ENCODE peak calls at places on chromosomes 13 and 19, in five cellular contexts. Y is A549, Z is heart left ventricle, R is upper lobe of left lung, U is breast epithelium. J is an unnamed sample.

GRCh38 chr13:50589651-50590054 is 253.8 kb downstream of the DLEU7 start:
- DNase-seq in Y (peak; percentile 9), Z (peak; percentile 36), R (no peak), U (no peak), J (no peak)

GRCh38 chr13:84131249-84131648 is 249.0 kb upstream of the SLITRK1 start:
- DNase-seq in Y (no peak), Z (no peak), R (no peak), U (no peak), J (no peak)

GRCh38 chr19:35620001-35620400 is 7.5 kb downstream of the HAUS5 start:
- DNase-seq in Y (no peak), Z (no peak), R (peak; percentile 72), U (no peak), J (no peak)

GRCh38 chr13:91574756-91575155 is 176.3 kb downstream of the GPC5 start:
- DNase-seq in Y (no peak), Z (no peak), R (no peak), U (no peak), J (no peak)

GRCh38 chr19:45340232-45340898 is at the start of gene KLC3:
- DNase-seq in Y (no peak), Z (no peak), R (peak; percentile 92), U (no peak), J (peak; percentile 38)

GRCh38 chr13:28355822-28356371 is 139.0 kb downstream of the FLT1 start:
- DNase-seq in Y (no peak), Z (no peak), R (no peak), U (no peak), J (no peak)

GRCh38 chr13:24042710-24043440 is 117.6 kb upstream of the SPATA13 start:
- DNase-seq in Y (no peak), Z (no peak), R (no peak), U (no peak), J (no peak)

GRCh38 chr19:38268539-38268938 is 4.2 kb downstream of the SPINT2 start:
- DNase-seq in Y (peak; percentile 68), Z (no peak), R (no peak), U (no peak), J (no peak)

GRCh38 chr13:94112227-94112626 is 367.3 kb downstream of the DCT start:
- DNase-seq in Y (peak; percentile 4), Z (peak; percentile 32), R (no peak), U (no peak), J (no peak)

GRCh38 chr13:92804346-92804745 is 422.3 kb upstream of the GPC6 start:
- DNase-seq in Y (no peak), Z (no peak), R (no peak), U (no peak), J (no peak)

GRCh38 chr13:41470187-41470586 is 12.8 kb downstream of the RGCC start:
- DNase-seq in Y (no peak), Z (no peak), R (no peak), U (no peak), J (no peak)

GRCh38 chr19:37059142-37059541 is 19.1 kb upstream of the ZNF420 start:
- DNase-seq in Y (no peak), Z (no peak), R (peak; percentile 81), U (no peak), J (no peak)

GRCh38 chr13:53058077-53058660 is 29.6 kb downstream of the OLFM4 start:
- DNase-seq in Y (no peak), Z (no peak), R (no peak), U (no peak), J (no peak)

GRCh38 chr19:21472507-21472906 is 32.9 kb upstream of the ZNF429 start:
- DNase-seq in Y (no peak), Z (no peak), R (no peak), U (no peak), J (no peak)

GRCh38 chr19:43747557-43748204 is 7.1 kb downstream of the SMG9 start:
- DNase-seq in Y (no peak), Z (no peak), R (peak; percentile 65), U (no peak), J (no peak)

GRCh38 chr13:48749144-48749543 is 95.4 kb downstream of the CYSLTR2 start:
- DNase-seq in Y (no peak), Z (peak; percentile 50), R (no peak), U (no peak), J (no peak)

GRCh38 chr19:33661336-33661735 is 39.6 kb downstream of the CHST8 start:
- DNase-seq in Y (no peak), Z (no peak), R (no peak), U (no peak), J (no peak)

DNA sequence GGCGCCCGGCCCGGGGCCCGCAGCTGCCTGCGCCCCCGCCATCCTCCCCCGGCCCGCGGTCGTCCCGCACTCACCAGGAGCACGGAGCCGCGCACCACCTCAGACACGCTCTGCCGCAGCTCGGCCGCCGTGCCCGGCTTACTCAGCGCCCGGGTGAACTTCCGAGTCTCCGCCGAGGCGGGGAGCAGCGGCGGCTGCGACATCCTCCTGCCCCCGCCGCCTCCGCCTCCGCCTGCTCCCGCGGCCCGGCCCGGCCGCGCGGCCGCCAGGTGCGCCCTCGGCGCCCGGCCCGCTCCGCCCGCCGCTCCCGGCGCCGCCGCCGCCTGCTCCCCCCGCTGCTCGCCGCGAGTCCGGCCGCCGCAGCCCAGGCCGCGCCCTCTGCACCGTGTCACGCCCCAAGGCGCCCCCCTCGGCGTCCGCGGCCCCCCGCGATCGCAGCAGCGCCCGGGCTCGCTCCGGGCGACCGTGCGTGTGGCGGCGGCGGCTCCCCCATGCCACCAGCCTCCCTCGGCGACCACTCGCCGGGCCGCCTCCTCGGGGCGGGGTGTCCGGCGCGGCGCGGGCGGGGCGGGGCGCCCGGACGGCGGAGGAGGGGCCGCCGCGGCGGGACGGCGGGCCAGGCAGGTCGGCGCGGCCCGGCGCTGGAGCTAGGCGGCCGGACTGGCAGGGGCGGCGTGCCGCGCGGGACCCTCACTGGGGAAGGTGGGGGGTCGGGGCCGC is 108.4 kb upstream of the DOCK9 start:
- DNase-seq in Y (peak; percentile 43), Z (peak; percentile 55), R (peak; percentile 93), U (no peak), J (peak; percentile 40)
- TF ChIP-seq POLR2A in Y (peak; percentile 87), Z (no peak), R (peak; percentile 68), U (no peak), J (peak; percentile 30)

GRCh38 chr19:2308114-2308556 is at the start of gene LINGO3:
- DNase-seq in Y (no peak), Z (no peak), R (peak; percentile 79), U (no peak), J (no peak)
- H3K4me3 ChIP-seq in Y (peak within 1 kb of the TSS; percentile 30), Z (no peak within 1 kb of the TSS), R (no peak within 1 kb of the TSS), U (peak within 1 kb of the TSS; percentile 47), J (no peak within 1 kb of the TSS)

GRCh38 chr19:49085020-49085867 is at the start of gene SNRNP70:
- DNase-seq in Y (peak; percentile 100), Z (peak; percentile 99), R (peak; percentile 100), U (peak; percentile 99), J (peak; percentile 98)
- TF ChIP-seq POLR2A in Y (peak; percentile 94), Z (peak; percentile 76), R (peak; percentile 76), U (peak; percentile 96), J (peak; percentile 88)

GRCh38 chr13:105139380-105140285 is 1395.8 kb downstream of the EFNB2 start:
- DNase-seq in Y (peak; percentile 52), Z (peak; percentile 41), R (no peak), U (no peak), J (no peak)
- H3K4me3 ChIP-seq in Y (peak overlapping the region; percentile 52), Z (peak overlapping the region; percentile 36), R (peak overlapping the region; percentile 49), U (peak overlapping the region; percentile 55), J (no peak overlapping the region)